ENCODE peak calls at places on chromosome 20, in seven cellular contexts. Z, Y, S, F, V, Q and T are unnamed samples.

GRCh38 chr20:59988141-59988540 is 29.9 kb downstream of the CDH26 start:
- DNase-seq in Z (peak), Y (no peak), S (peak), F (no peak), V (no peak), Q (no peak), T (no peak)

GRCh38 chr20:3163099-3164042 is 3.7 kb upstream of the FASTKD5 start:
- DNase-seq in Z (no peak), Y (no peak), S (no peak), F (no peak), V (no peak), Q (no peak), T (no peak)

GRCh38 chr20:57375652-57376230 is 15.5 kb upstream of the RBM38 start:
- DNase-seq in Z (no peak), Y (no peak), S (no peak), F (no peak), V (no peak), Q (no peak), T (no peak)

GRCh38 chr20:52454660-52455059 is 263.1 kb upstream of the ZFP64 start:
- DNase-seq in Z (peak), Y (no peak), S (no peak), F (no peak), V (no peak), Q (no peak), T (no peak)

GRCh38 chr20:47735412-47736400 is 49.6 kb downstream of the SULF2 start:
- DNase-seq in Z (no peak), Y (peak), S (peak), F (no peak), V (no peak), Q (no peak), T (no peak)

GRCh38 chr20:49562341-49563014 is 5.5 kb downstream of the PTGIS start:
- DNase-seq in Z (peak), Y (no peak), S (peak), F (peak), V (peak), Q (peak), T (no peak)

GRCh38 chr20:31721408-31722332 is 998 bp downstream of the BCL2L1 start:
- DNase-seq in Z (no peak), Y (no peak), S (peak), F (no peak), V (peak), Q (peak), T (peak)

GRCh38 chr20:101975-102374 is 14.5 kb downstream of the DEFB125 start:
- DNase-seq in Z (no peak), Y (no peak), S (no peak), F (no peak), V (no peak), Q (no peak), T (no peak)

GRCh38 chr20:32891926-32892660 is 33.4 kb downstream of the EFCAB8 start:
- DNase-seq in Z (no peak), Y (no peak), S (no peak), F (no peak), V (no peak), Q (no peak), T (no peak)

GRCh38 chr20:33392016-33392415 is 9.3 kb downstream of the CDK5RAP1 start:
- DNase-seq in Z (peak), Y (no peak), S (no peak), F (no peak), V (no peak), Q (no peak), T (no peak)

GRCh38 chr20:2652724-2653510 is 485 bp downstream of the NOP56 start:
- DNase-seq in Z (no peak), Y (peak), S (no peak), F (peak), V (no peak), Q (no peak), T (peak)

GRCh38 chr20:57388953-57389694 is 2.1 kb upstream of the RBM38 start:
- DNase-seq in Z (peak), Y (peak), S (peak), F (peak), V (no peak), Q (peak), T (peak)

GRCh38 chr20:10447028-10447427 is 11.9 kb downstream of the SLX4IP start:
- DNase-seq in Z (peak), Y (peak), S (peak), F (no peak), V (no peak), Q (no peak), T (peak)

GRCh38 chr20:57657537-57658446 is 37.6 kb upstream of the ZBP1 start:
- DNase-seq in Z (no peak), Y (no peak), S (peak), F (peak), V (peak), Q (peak), T (no peak)

GRCh38 chr20:6674831-6675230 is 92.7 kb upstream of the BMP2 start:
- DNase-seq in Z (no peak), Y (no peak), S (no peak), F (no peak), V (no peak), Q (no peak), T (no peak)

GRCh38 chr20:6678101-6678500 is 89.4 kb upstream of the BMP2 start:
- DNase-seq in Z (no peak), Y (no peak), S (no peak), F (no peak), V (no peak), Q (no peak), T (no peak)

GRCh38 chr20:6668546-6668945 is 98.9 kb upstream of the BMP2 start:
- DNase-seq in Z (no peak), Y (no peak), S (no peak), F (no peak), V (no peak), Q (no peak), T (no peak)

GRCh38 chr20:6671829-6672228 is 95.7 kb upstream of the BMP2 start:
- DNase-seq in Z (no peak), Y (no peak), S (no peak), F (no peak), V (no peak), Q (no peak), T (no peak)

DNA sequence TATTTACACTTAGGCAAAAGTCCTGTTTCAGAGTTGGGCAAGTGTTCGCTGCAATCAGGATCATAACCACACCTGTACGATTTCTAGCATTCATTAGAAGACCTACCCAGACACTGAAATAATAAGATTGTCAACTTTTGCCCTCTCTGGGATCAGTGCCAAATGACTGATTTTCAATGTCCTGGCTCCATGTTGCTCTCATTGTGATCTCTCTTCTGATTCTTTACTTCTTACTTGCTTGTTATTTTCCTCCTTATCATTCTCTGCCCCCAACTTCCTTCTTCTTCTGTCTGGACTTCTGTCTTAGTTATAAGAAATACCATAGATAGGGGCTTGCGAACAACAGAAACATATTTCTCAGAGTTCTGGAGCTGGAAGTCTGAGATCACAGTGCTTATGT is 94.4 kb upstream of the BMP2 start:
- DNase-seq in Z (no peak), Y (no peak), S (no peak), F (no peak), V (no peak), Q (no peak), T (no peak)
- TF ChIP-seq POLR2A in Z (no peak), Y (no peak), S (no peak), F (no peak), V (no peak), Q (no peak), T (no peak)

DNA sequence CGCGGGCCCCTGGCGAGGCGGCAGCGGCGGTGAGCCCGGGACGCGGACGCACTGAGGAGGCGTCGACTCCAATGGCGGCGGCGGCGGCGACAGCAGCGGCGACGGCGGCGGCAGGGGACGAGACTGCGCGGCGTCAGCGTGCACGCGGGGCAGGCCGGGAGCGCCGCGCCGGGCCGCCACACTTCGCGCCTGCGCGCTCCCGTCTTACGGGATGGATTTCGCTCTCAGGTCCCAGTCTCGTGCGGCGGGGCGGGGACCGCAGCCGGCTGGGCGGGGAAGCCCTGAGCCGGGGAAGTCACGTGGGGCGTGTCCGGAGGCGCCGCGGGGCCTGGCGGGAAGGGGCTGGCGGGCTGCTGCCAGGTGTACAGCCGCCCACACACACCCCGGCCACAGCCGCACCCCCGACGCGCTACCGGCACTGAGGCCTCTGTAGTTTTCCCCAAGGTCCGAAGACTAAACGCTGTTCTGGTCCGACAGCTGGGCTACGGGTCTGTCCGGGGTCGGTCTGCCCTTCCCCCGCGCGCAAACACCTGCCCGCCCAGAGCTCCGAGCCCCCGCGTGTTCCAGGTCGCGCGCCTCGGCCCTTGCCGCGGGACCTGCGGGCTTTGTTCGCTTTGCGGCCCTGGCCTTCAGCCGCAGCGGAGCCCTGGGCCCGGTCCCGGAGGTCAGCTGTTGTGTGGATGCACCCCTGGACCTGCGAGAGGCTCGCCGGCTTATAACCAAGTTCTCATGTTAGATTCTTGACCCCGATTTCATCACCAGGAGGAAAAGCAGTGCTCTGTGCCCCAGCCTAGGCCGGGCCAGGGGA is at the start of gene YTHDF1:
- DNase-seq in Z (peak), Y (peak), S (peak), F (peak), V (peak), Q (peak), T (peak)
- TF ChIP-seq POLR2A in Z (peak), Y (peak), S (no peak), F (peak), V (peak), Q (peak), T (peak)

DNA sequence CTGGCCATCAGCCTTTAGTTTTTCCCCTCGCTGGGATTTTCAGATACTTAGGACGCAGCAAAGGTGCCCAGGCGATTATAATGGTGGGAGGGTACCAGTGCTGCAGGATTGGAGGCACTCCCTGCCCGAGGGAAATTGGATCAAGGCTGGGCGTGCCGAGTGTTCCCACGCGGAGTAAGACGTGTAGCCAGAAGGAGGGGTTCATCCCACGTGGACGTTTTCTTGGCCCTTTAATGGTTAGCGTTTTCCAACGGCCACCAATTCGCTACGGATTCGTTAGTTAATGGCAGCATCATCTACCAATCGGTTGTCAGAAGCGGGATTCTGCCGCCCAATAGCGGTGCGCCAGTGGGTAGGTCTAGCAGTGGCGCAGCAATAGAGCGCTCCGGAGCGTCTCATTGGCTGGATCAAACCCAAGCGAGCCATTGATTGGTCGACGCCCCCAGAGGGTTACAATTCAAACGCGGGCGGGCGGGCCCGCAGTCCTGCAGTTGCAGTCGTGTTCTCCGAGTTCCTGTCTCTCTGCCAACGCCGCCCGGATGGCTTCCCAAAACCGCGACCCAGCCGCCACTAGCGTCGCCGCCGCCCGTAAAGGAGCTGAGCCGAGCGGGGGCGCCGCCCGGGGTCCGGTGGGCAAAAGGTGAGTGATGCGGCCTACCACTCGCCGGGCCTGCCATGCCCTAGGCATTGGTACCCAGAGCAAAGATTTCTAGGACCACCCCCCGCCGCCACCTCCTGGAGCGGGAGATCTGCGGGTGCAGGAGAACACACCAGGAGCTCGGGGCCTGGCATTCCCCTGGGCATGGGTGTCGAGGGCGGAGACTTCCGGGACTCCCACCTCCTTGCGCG is at the start of gene UBE2C:
- DNase-seq in Z (peak), Y (peak), S (peak), F (peak), V (peak), Q (peak), T (peak)
- TF ChIP-seq POLR2A in Z (peak), Y (no peak), S (no peak), F (peak), V (no peak), Q (no peak), T (peak)

GRCh38 chr20:58892126-58892931 is 39.8 kb downstream of the GNAS start:
- DNase-seq in Z (peak), Y (peak), S (peak), F (peak), V (peak), Q (peak), T (peak)
- TF ChIP-seq POLR2A in Z (peak), Y (no peak), S (no peak), F (peak), V (no peak), Q (no peak), T (peak)

GRCh38 chr20:17684077-17684888 is 2.2 kb upstream of the RRBP1 start:
- DNase-seq in Z (no peak), Y (no peak), S (no peak), F (no peak), V (no peak), Q (no peak), T (no peak)
- TF ChIP-seq POLR2A in Z (no peak), Y (no peak), S (no peak), F (no peak), V (no peak), Q (no peak), T (no peak)

GRCh38 chr20:62772994-62773858 is 23.0 kb upstream of the MRGBP start:
- DNase-seq in Z (peak), Y (peak), S (no peak), F (no peak), V (no peak), Q (no peak), T (no peak)
- TF ChIP-seq POLR2A in Z (no peak), Y (no peak), S (no peak), F (no peak), V (no peak), Q (no peak), T (no peak)

DNA sequence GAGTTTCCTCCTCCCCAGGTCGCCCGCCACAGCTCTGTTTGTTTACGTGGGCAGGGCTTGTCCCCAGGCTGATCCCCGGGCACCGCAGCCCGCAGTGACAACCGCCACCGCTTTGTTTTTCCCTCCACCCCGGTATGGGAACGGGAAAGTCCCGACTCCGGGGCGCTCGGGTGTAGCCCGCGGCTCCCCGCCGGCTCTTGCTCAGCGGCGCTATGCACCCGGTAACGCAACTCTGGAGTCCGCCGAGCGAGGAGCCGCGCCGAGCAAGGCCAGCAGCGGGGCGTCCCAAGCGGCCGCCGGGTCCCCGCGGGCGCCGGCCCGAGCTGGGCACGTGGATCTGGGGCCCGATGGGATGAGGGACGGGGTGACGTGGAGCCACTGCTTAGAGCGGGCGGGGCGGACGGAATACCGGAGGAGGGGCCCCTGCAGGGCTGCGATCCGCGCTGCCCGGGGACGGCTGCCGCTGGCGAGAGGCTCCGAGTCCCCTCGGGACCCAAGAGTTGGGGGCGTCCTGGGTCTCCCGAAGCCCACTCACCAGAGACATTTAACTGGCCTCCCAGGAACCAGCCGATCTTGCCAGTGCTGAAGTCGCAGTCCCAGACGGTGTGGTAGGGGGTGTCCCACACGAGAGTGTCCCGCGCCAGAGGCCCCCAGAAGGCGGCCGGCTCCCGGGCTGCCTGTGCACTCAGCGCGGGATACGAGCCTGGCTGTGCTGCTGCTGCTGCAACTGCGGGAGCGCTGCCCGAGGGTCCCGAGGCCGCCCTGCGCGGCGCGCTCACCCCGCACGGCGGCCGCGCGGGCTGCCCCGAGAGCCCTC is 497 bp downstream of the ACSS1 start:
- DNase-seq in Z (peak), Y (peak), S (peak), F (peak), V (peak), Q (peak), T (peak)
- TF ChIP-seq POLR2A in Z (no peak), Y (no peak), S (no peak), F (peak), V (peak), Q (peak), T (peak)

GRCh38 chr20:17969276-17969883 is 562 bp downstream of the MGME1 start:
- DNase-seq in Z (no peak), Y (peak), S (peak), F (no peak), V (peak), Q (no peak), T (peak)

GRCh38 chr20:17971571-17972013 is 2.8 kb downstream of the MGME1 start:
- DNase-seq in Z (peak), Y (no peak), S (no peak), F (no peak), V (no peak), Q (no peak), T (peak)

GRCh38 chr20:17968366-17969275 is at the start of the genes MGME1 and SNX5:
- DNase-seq in Z (peak), Y (peak), S (peak), F (peak), V (peak), Q (peak), T (peak)

GRCh38 chr20:17967595-17968365 is 814 bp downstream of the SNX5 start:
- DNase-seq in Z (peak), Y (peak), S (peak), F (no peak), V (peak), Q (no peak), T (peak)

GRCh38 chr20:17969884-17970409 is 1.1 kb downstream of the MGME1 start:
- DNase-seq in Z (peak), Y (peak), S (no peak), F (no peak), V (no peak), Q (no peak), T (peak)
- TF ChIP-seq POLR2A in Z (no peak), Y (peak), S (no peak), F (peak), V (no peak), Q (no peak), T (no peak)

GRCh38 chr20:58890454-58891075 is 38.0 kb downstream of the GNAS start:
- DNase-seq in Z (peak), Y (peak), S (peak), F (peak), V (peak), Q (peak), T (peak)

GRCh38 chr20:58890073-58890453 is 37.5 kb downstream of the GNAS start:
- DNase-seq in Z (no peak), Y (no peak), S (no peak), F (no peak), V (no peak), Q (no peak), T (peak)

GRCh38 chr20:58889334-58890072 is 37.0 kb downstream of the GNAS start:
- DNase-seq in Z (no peak), Y (peak), S (no peak), F (no peak), V (no peak), Q (peak), T (peak)

GRCh38 chr20:58891686-58892125 is 39.2 kb downstream of the GNAS start:
- DNase-seq in Z (no peak), Y (peak), S (peak), F (no peak), V (no peak), Q (peak), T (peak)

DNA sequence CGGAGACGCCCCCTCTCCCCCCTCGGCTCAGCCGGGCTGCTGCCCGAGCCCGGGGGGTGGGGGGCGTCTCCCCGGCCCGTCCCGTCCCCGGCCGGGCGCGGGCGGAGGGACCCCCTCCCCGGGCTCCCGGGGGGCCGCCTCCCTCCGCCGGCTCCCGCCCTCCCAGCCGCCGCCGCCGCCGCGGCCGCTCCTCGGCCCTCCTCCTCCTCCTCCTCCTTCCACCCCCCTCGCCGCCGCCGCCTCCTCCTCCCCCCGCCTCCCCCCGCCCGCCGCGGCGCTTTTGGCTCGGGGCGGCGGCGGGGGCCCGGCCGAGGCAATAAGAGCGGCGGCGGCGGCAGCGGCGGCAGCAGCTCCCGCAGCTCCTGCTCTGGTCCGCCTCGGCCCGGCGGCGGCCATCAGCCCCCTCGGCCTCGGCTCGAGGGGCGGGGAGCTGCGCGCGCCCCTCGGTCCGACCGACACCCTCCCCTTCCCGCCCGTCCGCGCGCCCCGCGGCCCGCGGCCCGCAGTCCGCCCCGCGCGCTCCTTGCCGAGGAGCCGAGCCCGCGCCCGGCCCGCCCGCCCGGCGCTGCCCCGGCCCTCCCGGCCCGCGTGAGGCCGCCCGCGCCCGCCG is 38.7 kb downstream of the GNAS start:
- DNase-seq in Z (peak), Y (peak), S (peak), F (peak), V (peak), Q (peak), T (peak)
- TF ChIP-seq POLR2A in Z (peak), Y (peak), S (no peak), F (peak), V (peak), Q (peak), T (no peak)